ENCODE peak calls at places on chromosome 12, in six cellular contexts. B is RWPE1, N is cerebellum, L is thyroid gland, U is myocyte, W is endothelial cell of umbilical vein. H is an unnamed sample.

GRCh38 chr12:74170645-74171477 is 366.8 kb upstream of the ATXN7L3B start:
- DNase-seq in B (no peak), L (no peak), W (no peak), U (no peak), N (no peak), H (no peak)

GRCh38 chr12:10243803-10244520 is 31.3 kb downstream of the GABARAPL1 start:
- DNase-seq in U (peak), L (no peak), W (no peak), B (no peak), N (no peak), H (no peak)

GRCh38 chr12:117098361-117099217 is 627 bp downstream of the TESC start:
- DNase-seq in B (no peak), U (no peak), N (no peak), L (peak), W (no peak), H (no peak)

GRCh38 chr12:64675795-64676194 is 65.5 kb downstream of the RASSF3 start:
- DNase-seq in W (peak), L (no peak), U (peak), B (no peak), N (no peak), H (no peak)

GRCh38 chr12:93913845-93914244 is 234.5 kb upstream of the PLXNC1 start:
- DNase-seq in L (no peak), B (no peak), W (no peak), N (no peak), U (peak), H (no peak)

GRCh38 chr12:22334696-22335290 is at the start of gene ST8SIA1:
- DNase-seq in W (no peak), L (peak), U (peak), B (peak), N (peak), H (peak)

GRCh38 chr12:56243731-56244181 is 13.9 kb downstream of the SLC39A5 start:
- DNase-seq in L (no peak), U (peak), B (no peak), W (no peak), N (no peak), H (no peak)

GRCh38 chr12:19757317-19757877 is 318.1 kb downstream of the AEBP2 start:
- DNase-seq in W (peak), U (peak), N (no peak), L (no peak), B (no peak), H (peak)

GRCh38 chr12:82182601-82183000 is 175.6 kb downstream of the CCDC59 start:
- DNase-seq in U (no peak), L (no peak), B (peak), W (no peak), N (no peak), H (no peak)

GRCh38 chr12:70049596-70050360 is 193.5 kb upstream of the CNOT2 start:
- DNase-seq in B (peak), U (no peak), N (no peak), W (no peak), L (no peak), H (no peak)

GRCh38 chr12:109428038-109428629 is 49.0 kb downstream of the KCTD10 start:
- DNase-seq in W (peak), N (peak), L (peak), U (peak), B (peak), H (peak)

GRCh38 chr12:12704593-12705230 is 8.7 kb upstream of the GPR19 start:
- DNase-seq in L (peak), N (peak), U (peak), B (peak), W (peak), H (peak)

GRCh38 chr12:119158004-119158776 is 20.5 kb upstream of the HSPB8 start:
- DNase-seq in L (no peak), W (no peak), N (no peak), U (peak), B (no peak), H (peak)